ENCODE peak calls at places on chromosome 19, in ten cellular contexts. One of them, this sample, is unnamed.

GRCh38 chr19:7928741-7929701 is 3.1 kb upstream of the CTXN1 start:
- DNase-seq in adrenal gland: peak; percentile 81
- DNase-seq in IMR-90: peak; percentile 88
- DNase-seq in breast epithelium: no peak
- DNase-seq in NT2/D1: no peak
- DNase-seq in stimulated activated CD8-positive, alpha-beta memory T cell treated with anti-CD3 and anti-CD28 coated beads, Interleukin-15, amount 100 ng/mL, for 1 hour: peak; percentile 43
- DNase-seq in NCI-H345: no peak
- DNase-seq in T-helper 17 cell: peak; percentile 76
- DNase-seq in NCI-H2171 treated with DMSO at 0.1 percent for 48 hours: peak; percentile 59
- DNase-seq in GM03348: peak; percentile 77
- DNase-seq in this sample: peak; percentile 48

GRCh38 chr19:10780368-10780767 is 55.6 kb downstream of the TMED1 start:
- DNase-seq in NT2/D1: no peak
- DNase-seq in breast epithelium: no peak
- DNase-seq in adrenal gland: peak; percentile 63
- DNase-seq in NCI-H2171 treated with DMSO at 0.1 percent for 48 hours: no peak
- DNase-seq in IMR-90: peak; percentile 54
- DNase-seq in GM03348: no peak
- DNase-seq in NCI-H345: no peak
- DNase-seq in stimulated activated CD8-positive, alpha-beta memory T cell treated with anti-CD3 and anti-CD28 coated beads, Interleukin-15, amount 100 ng/mL, for 1 hour: no peak
- DNase-seq in T-helper 17 cell: no peak
- DNase-seq in this sample: peak; percentile 64

GRCh38 chr19:10499550-10500246 is 3.5 kb downstream of the KEAP1 start:
- DNase-seq in NCI-H2171 treated with DMSO at 0.1 percent for 48 hours: no peak
- DNase-seq in T-helper 17 cell: no peak
- DNase-seq in NCI-H345: no peak
- DNase-seq in breast epithelium: no peak
- DNase-seq in adrenal gland: no peak
- DNase-seq in GM03348: no peak
- DNase-seq in NT2/D1: no peak
- DNase-seq in stimulated activated CD8-positive, alpha-beta memory T cell treated with anti-CD3 and anti-CD28 coated beads, Interleukin-15, amount 100 ng/mL, for 1 hour: no peak
- DNase-seq in IMR-90: no peak
- DNase-seq in this sample: no peak

GRCh38 chr19:8397291-8397690 is 7.1 kb downstream of the RAB11B start:
- DNase-seq in adrenal gland: no peak
- DNase-seq in NCI-H2171 treated with DMSO at 0.1 percent for 48 hours: no peak
- DNase-seq in GM03348: no peak
- DNase-seq in breast epithelium: no peak
- DNase-seq in NCI-H345: no peak
- DNase-seq in NT2/D1: no peak
- DNase-seq in IMR-90: no peak
- DNase-seq in T-helper 17 cell: no peak
- DNase-seq in stimulated activated CD8-positive, alpha-beta memory T cell treated with anti-CD3 and anti-CD28 coated beads, Interleukin-15, amount 100 ng/mL, for 1 hour: no peak
- DNase-seq in this sample: no peak

GRCh38 chr19:13060964-13061927 is 41.4 kb downstream of the LYL1 start:
- DNase-seq in adrenal gland: peak; percentile 88
- DNase-seq in NT2/D1: peak; percentile 68
- DNase-seq in NCI-H345: peak; percentile 54
- DNase-seq in T-helper 17 cell: peak; percentile 68
- DNase-seq in breast epithelium: peak; percentile 80
- DNase-seq in stimulated activated CD8-positive, alpha-beta memory T cell treated with anti-CD3 and anti-CD28 coated beads, Interleukin-15, amount 100 ng/mL, for 1 hour: peak; percentile 66
- DNase-seq in IMR-90: peak; percentile 69
- DNase-seq in NCI-H2171 treated with DMSO at 0.1 percent for 48 hours: peak; percentile 85
- DNase-seq in GM03348: peak; percentile 88
- DNase-seq in this sample: peak; percentile 94

GRCh38 chr19:17309962-17310461 is 649 bp downstream of the DDA1 start:
- DNase-seq in GM03348: no peak
- DNase-seq in NCI-H2171 treated with DMSO at 0.1 percent for 48 hours: no peak
- DNase-seq in adrenal gland: no peak
- DNase-seq in NT2/D1: no peak
- DNase-seq in stimulated activated CD8-positive, alpha-beta memory T cell treated with anti-CD3 and anti-CD28 coated beads, Interleukin-15, amount 100 ng/mL, for 1 hour: no peak
- DNase-seq in T-helper 17 cell: no peak
- DNase-seq in IMR-90: no peak
- DNase-seq in breast epithelium: no peak
- DNase-seq in NCI-H345: no peak
- DNase-seq in this sample: no peak

GRCh38 chr19:54452626-54453025 is 3.6 kb downstream of the LENG8 start:
- DNase-seq in breast epithelium: no peak
- DNase-seq in NT2/D1: no peak
- DNase-seq in NCI-H2171 treated with DMSO at 0.1 percent for 48 hours: no peak
- DNase-seq in adrenal gland: no peak
- DNase-seq in GM03348: no peak
- DNase-seq in T-helper 17 cell: no peak
- DNase-seq in NCI-H345: no peak
- DNase-seq in IMR-90: no peak
- DNase-seq in stimulated activated CD8-positive, alpha-beta memory T cell treated with anti-CD3 and anti-CD28 coated beads, Interleukin-15, amount 100 ng/mL, for 1 hour: no peak
- DNase-seq in this sample: no peak

GRCh38 chr19:50549059-50549926 is 18.9 kb downstream of the LRRC4B start:
- DNase-seq in breast epithelium: no peak
- DNase-seq in stimulated activated CD8-positive, alpha-beta memory T cell treated with anti-CD3 and anti-CD28 coated beads, Interleukin-15, amount 100 ng/mL, for 1 hour: no peak
- DNase-seq in IMR-90: no peak
- DNase-seq in NT2/D1: no peak
- DNase-seq in adrenal gland: no peak
- DNase-seq in T-helper 17 cell: no peak
- DNase-seq in GM03348: no peak
- DNase-seq in NCI-H345: no peak
- DNase-seq in NCI-H2171 treated with DMSO at 0.1 percent for 48 hours: peak; percentile 50
- DNase-seq in this sample: no peak

GRCh38 chr19:35901854-35902661 is at the start of gene HCST:
- DNase-seq in NT2/D1: no peak
- DNase-seq in NCI-H345: no peak
- DNase-seq in NCI-H2171 treated with DMSO at 0.1 percent for 48 hours: no peak
- DNase-seq in IMR-90: peak; percentile 22
- DNase-seq in T-helper 17 cell: no peak
- DNase-seq in adrenal gland: no peak
- DNase-seq in stimulated activated CD8-positive, alpha-beta memory T cell treated with anti-CD3 and anti-CD28 coated beads, Interleukin-15, amount 100 ng/mL, for 1 hour: no peak
- DNase-seq in GM03348: peak; percentile 73
- DNase-seq in breast epithelium: no peak
- DNase-seq in this sample: no peak

GRCh38 chr19:5170329-5170745 is 170.3 kb downstream of the PTPRS start:
- DNase-seq in IMR-90: no peak
- DNase-seq in T-helper 17 cell: peak; percentile 32
- DNase-seq in NT2/D1: no peak
- DNase-seq in stimulated activated CD8-positive, alpha-beta memory T cell treated with anti-CD3 and anti-CD28 coated beads, Interleukin-15, amount 100 ng/mL, for 1 hour: peak; percentile 31
- DNase-seq in NCI-H2171 treated with DMSO at 0.1 percent for 48 hours: no peak
- DNase-seq in breast epithelium: no peak
- DNase-seq in GM03348: peak; percentile 3
- DNase-seq in NCI-H345: no peak
- DNase-seq in adrenal gland: peak; percentile 58
- DNase-seq in this sample: no peak

GRCh38 chr19:7874080-7874856 is at the start of gene PRR36:
- DNase-seq in IMR-90: no peak
- DNase-seq in stimulated activated CD8-positive, alpha-beta memory T cell treated with anti-CD3 and anti-CD28 coated beads, Interleukin-15, amount 100 ng/mL, for 1 hour: no peak
- DNase-seq in breast epithelium: peak; percentile 72
- DNase-seq in NT2/D1: peak; percentile 39
- DNase-seq in NCI-H345: peak; percentile 89
- DNase-seq in adrenal gland: no peak
- DNase-seq in NCI-H2171 treated with DMSO at 0.1 percent for 48 hours: peak; percentile 92
- DNase-seq in T-helper 17 cell: no peak
- DNase-seq in GM03348: no peak
- DNase-seq in this sample: no peak

GRCh38 chr19:8086849-8087248 is 34.3 kb downstream of the CCL25 start:
- DNase-seq in GM03348: no peak
- DNase-seq in NCI-H2171 treated with DMSO at 0.1 percent for 48 hours: no peak
- DNase-seq in adrenal gland: no peak
- DNase-seq in breast epithelium: no peak
- DNase-seq in IMR-90: no peak
- DNase-seq in NT2/D1: no peak
- DNase-seq in stimulated activated CD8-positive, alpha-beta memory T cell treated with anti-CD3 and anti-CD28 coated beads, Interleukin-15, amount 100 ng/mL, for 1 hour: no peak
- DNase-seq in NCI-H345: no peak
- DNase-seq in T-helper 17 cell: no peak
- DNase-seq in this sample: no peak

GRCh38 chr19:49809155-49809986 is 3.7 kb downstream of the FUZ start:
- DNase-seq in NCI-H2171 treated with DMSO at 0.1 percent for 48 hours: no peak
- DNase-seq in NCI-H345: peak; percentile 49
- DNase-seq in GM03348: peak; percentile 61
- DNase-seq in NT2/D1: no peak
- DNase-seq in IMR-90: no peak
- DNase-seq in adrenal gland: peak; percentile 82
- DNase-seq in T-helper 17 cell: peak; percentile 53
- DNase-seq in stimulated activated CD8-positive, alpha-beta memory T cell treated with anti-CD3 and anti-CD28 coated beads, Interleukin-15, amount 100 ng/mL, for 1 hour: peak; percentile 18
- DNase-seq in breast epithelium: peak; percentile 75
- DNase-seq in this sample: peak; percentile 47

GRCh38 chr19:29328586-29328985 is 115.6 kb upstream of the UQCRFS1 start:
- DNase-seq in T-helper 17 cell: no peak
- DNase-seq in NCI-H345: no peak
- DNase-seq in NCI-H2171 treated with DMSO at 0.1 percent for 48 hours: no peak
- DNase-seq in breast epithelium: no peak
- DNase-seq in stimulated activated CD8-positive, alpha-beta memory T cell treated with anti-CD3 and anti-CD28 coated beads, Interleukin-15, amount 100 ng/mL, for 1 hour: no peak
- DNase-seq in adrenal gland: no peak
- DNase-seq in IMR-90: no peak
- DNase-seq in GM03348: no peak
- DNase-seq in NT2/D1: no peak
- DNase-seq in this sample: no peak

GRCh38 chr19:48752511-48753365 is at the start of gene FUT1:
- DNase-seq in adrenal gland: peak; percentile 57
- DNase-seq in IMR-90: no peak
- DNase-seq in stimulated activated CD8-positive, alpha-beta memory T cell treated with anti-CD3 and anti-CD28 coated beads, Interleukin-15, amount 100 ng/mL, for 1 hour: no peak
- DNase-seq in NT2/D1: peak; percentile 30
- DNase-seq in GM03348: peak; percentile 72
- DNase-seq in NCI-H2171 treated with DMSO at 0.1 percent for 48 hours: peak; percentile 96
- DNase-seq in T-helper 17 cell: no peak
- DNase-seq in NCI-H345: peak; percentile 89
- DNase-seq in breast epithelium: peak; percentile 87
- DNase-seq in this sample: no peak

GRCh38 chr19:10603873-10604459 is 16.9 kb upstream of the AP1M2 start:
- DNase-seq in breast epithelium: no peak
- DNase-seq in IMR-90: no peak
- DNase-seq in NCI-H2171 treated with DMSO at 0.1 percent for 48 hours: no peak
- DNase-seq in adrenal gland: no peak
- DNase-seq in NCI-H345: no peak
- DNase-seq in NT2/D1: no peak
- DNase-seq in GM03348: no peak
- DNase-seq in T-helper 17 cell: no peak
- DNase-seq in stimulated activated CD8-positive, alpha-beta memory T cell treated with anti-CD3 and anti-CD28 coated beads, Interleukin-15, amount 100 ng/mL, for 1 hour: no peak
- DNase-seq in this sample: no peak

GRCh38 chr19:45324349-45324907 is 1.8 kb upstream of the CKM start:
- DNase-seq in NCI-H345: no peak
- DNase-seq in IMR-90: no peak
- DNase-seq in breast epithelium: no peak
- DNase-seq in NCI-H2171 treated with DMSO at 0.1 percent for 48 hours: peak; percentile 45
- DNase-seq in NT2/D1: no peak
- DNase-seq in adrenal gland: no peak
- DNase-seq in stimulated activated CD8-positive, alpha-beta memory T cell treated with anti-CD3 and anti-CD28 coated beads, Interleukin-15, amount 100 ng/mL, for 1 hour: no peak
- DNase-seq in GM03348: no peak
- DNase-seq in T-helper 17 cell: no peak
- DNase-seq in this sample: no peak

GRCh38 chr19:58042709-58043340 is 9.0 kb downstream of the ZSCAN1 start:
- DNase-seq in IMR-90: no peak
- DNase-seq in T-helper 17 cell: no peak
- DNase-seq in stimulated activated CD8-positive, alpha-beta memory T cell treated with anti-CD3 and anti-CD28 coated beads, Interleukin-15, amount 100 ng/mL, for 1 hour: no peak
- DNase-seq in NCI-H2171 treated with DMSO at 0.1 percent for 48 hours: no peak
- DNase-seq in NT2/D1: no peak
- DNase-seq in adrenal gland: no peak
- DNase-seq in NCI-H345: no peak
- DNase-seq in breast epithelium: no peak
- DNase-seq in GM03348: no peak
- DNase-seq in this sample: no peak

GRCh38 chr19:6711078-6711361 is 9.4 kb downstream of the C3 start:
- DNase-seq in NCI-H345: no peak
- DNase-seq in breast epithelium: no peak
- DNase-seq in NT2/D1: no peak
- DNase-seq in T-helper 17 cell: no peak
- DNase-seq in NCI-H2171 treated with DMSO at 0.1 percent for 48 hours: no peak
- DNase-seq in IMR-90: no peak
- DNase-seq in stimulated activated CD8-positive, alpha-beta memory T cell treated with anti-CD3 and anti-CD28 coated beads, Interleukin-15, amount 100 ng/mL, for 1 hour: no peak
- DNase-seq in GM03348: no peak
- DNase-seq in adrenal gland: no peak
- DNase-seq in this sample: no peak

GRCh38 chr19:31981545-31981944 is 363.9 kb upstream of the ZNF507 start:
- DNase-seq in breast epithelium: no peak
- DNase-seq in stimulated activated CD8-positive, alpha-beta memory T cell treated with anti-CD3 and anti-CD28 coated beads, Interleukin-15, amount 100 ng/mL, for 1 hour: no peak
- DNase-seq in IMR-90: no peak
- DNase-seq in T-helper 17 cell: no peak
- DNase-seq in NT2/D1: no peak
- DNase-seq in NCI-H345: no peak
- DNase-seq in NCI-H2171 treated with DMSO at 0.1 percent for 48 hours: no peak
- DNase-seq in GM03348: no peak
- DNase-seq in adrenal gland: no peak
- DNase-seq in this sample: no peak

GRCh38 chr19:23983406-23983805 is 68.7 kb downstream of the ZNF726 start:
- DNase-seq in breast epithelium: no peak
- DNase-seq in stimulated activated CD8-positive, alpha-beta memory T cell treated with anti-CD3 and anti-CD28 coated beads, Interleukin-15, amount 100 ng/mL, for 1 hour: no peak
- DNase-seq in NT2/D1: no peak
- DNase-seq in adrenal gland: no peak
- DNase-seq in GM03348: no peak
- DNase-seq in IMR-90: no peak
- DNase-seq in NCI-H2171 treated with DMSO at 0.1 percent for 48 hours: no peak
- DNase-seq in NCI-H345: no peak
- DNase-seq in T-helper 17 cell: no peak
- DNase-seq in this sample: no peak

GRCh38 chr19:41353466-41354342 is at the start of gene TGFB1:
- DNase-seq in breast epithelium: peak; percentile 78
- DNase-seq in GM03348: peak; percentile 99
- DNase-seq in adrenal gland: peak; percentile 89
- DNase-seq in NT2/D1: no peak
- DNase-seq in IMR-90: peak; percentile 87
- DNase-seq in T-helper 17 cell: peak; percentile 93
- DNase-seq in NCI-H345: peak; percentile 32
- DNase-seq in NCI-H2171 treated with DMSO at 0.1 percent for 48 hours: no peak
- DNase-seq in stimulated activated CD8-positive, alpha-beta memory T cell treated with anti-CD3 and anti-CD28 coated beads, Interleukin-15, amount 100 ng/mL, for 1 hour: peak; percentile 83
- DNase-seq in this sample: peak; percentile 72

This sample was measured in tibial nerve.